ENCODE peak calls at places on chromosomes 12 and 14, in ten cellular contexts. X is CD8-positive, alpha-beta T cell; L is fibroblast of the aortic adventitia; I is Karpas-422; T is transverse colon; S is right atrium auricular region; Y is GM06990; O is RWPE2; G is skeletal muscle cell; H is HFF-Myc. W is an unnamed sample.

GRCh38 chr14:105030836-105031396 is 10.0 kb upstream of the CDCA4 start:
- DNase-seq in Y (no peak), O (no peak), H (no peak), S (no peak), X (no peak), L (no peak), T (no peak), I (no peak), G (no peak), W (no peak)

GRCh38 chr12:125132698-125133400 is 67.6 kb downstream of the AACS start:
- DNase-seq in G (no peak), X (no peak), I (no peak), O (no peak), Y (no peak), T (no peak), H (no peak), S (no peak), L (no peak), W (no peak)

GRCh38 chr14:105477659-105478623 is 3.3 kb downstream of the CRIP2 start:
- DNase-seq in X (peak), Y (no peak), S (no peak), H (no peak), I (no peak), T (no peak), L (no peak), G (no peak), O (no peak), W (no peak)

GRCh38 chr12:79618848-79619404 is 71.8 kb downstream of the PAWR start:
- DNase-seq in O (peak), I (no peak), S (no peak), L (peak), Y (no peak), X (no peak), G (no peak), T (no peak), H (no peak), W (no peak)

GRCh38 chr14:91149462-91149861 is 35.6 kb downstream of the DGLUCY start:
- DNase-seq in Y (no peak), O (peak), X (no peak), S (no peak), H (peak), I (no peak), T (peak), L (peak), G (peak), W (peak)

GRCh38 chr12:16520328-16520727 is 85.6 kb downstream of the LMO3 start:
- DNase-seq in H (no peak), L (peak), G (no peak), Y (no peak), X (no peak), S (no peak), I (no peak), O (no peak), T (no peak), W (no peak)

GRCh38 chr14:76832503-76832988 is 6.3 kb downstream of the LRRC74A start:
- DNase-seq in L (no peak), O (no peak), Y (no peak), H (no peak), G (no peak), I (no peak), S (no peak), X (no peak), T (no peak), W (no peak)

GRCh38 chr14:69997849-69998248 is 118.6 kb downstream of the SMOC1 start:
- DNase-seq in O (peak), X (no peak), Y (no peak), T (no peak), L (peak), H (no peak), G (peak), S (peak), I (no peak), W (no peak)

GRCh38 chr14:102063092-102063807 is 23.6 kb downstream of the HSP90AA1 start:
- DNase-seq in X (peak), S (peak), L (peak), Y (peak), I (peak), G (peak), H (peak), O (peak), T (peak), W (peak)

GRCh38 chr14:104150201-104151027 is 12.0 kb downstream of the KIF26A start:
- DNase-seq in S (no peak), Y (no peak), G (no peak), T (no peak), H (peak), L (no peak), O (no peak), X (no peak), I (no peak), W (no peak)

GRCh38 chr12:116294464-116295002 is 17.0 kb upstream of the MED13L start:
- DNase-seq in O (no peak), T (no peak), X (no peak), S (no peak), H (no peak), Y (no peak), I (no peak), L (no peak), G (no peak), W (no peak)

GRCh38 chr12:70745066-70745465 is 107.8 kb upstream of the PTPRB start:
- DNase-seq in O (no peak), L (no peak), I (no peak), T (no peak), Y (no peak), H (no peak), G (no peak), S (no peak), X (no peak), W (no peak)

GRCh38 chr12:104751024-104751570 is 207.0 kb downstream of the SLC41A2 start:
- DNase-seq in G (no peak), S (no peak), I (no peak), T (no peak), O (no peak), L (no peak), H (no peak), Y (no peak), X (no peak), W (no peak)

GRCh38 chr14:76720382-76720813 is 40.9 kb upstream of the VASH1 start:
- DNase-seq in T (peak), X (no peak), I (no peak), Y (peak), S (peak), O (no peak), H (no peak), G (no peak), L (peak), W (no peak)

GRCh38 chr12:8544295-8544694 is 3.6 kb upstream of the CLEC4E start:
- DNase-seq in G (peak), O (no peak), L (peak), X (peak), I (peak), Y (peak), H (peak), T (peak), S (peak), W (peak)

GRCh38 chr14:33848706-33849454 is 102.0 kb downstream of the EGLN3 start:
- DNase-seq in O (no peak), G (no peak), H (peak), X (no peak), I (peak), T (peak), Y (no peak), L (peak), S (no peak), W (peak)

GRCh38 chr14:90816686-90817436 is 631 bp upstream of the TTC7B start:
- DNase-seq in H (no peak), L (no peak), I (no peak), Y (no peak), S (no peak), O (no peak), T (no peak), X (no peak), G (no peak), W (no peak)

GRCh38 chr12:124531281-124531745 is 36.1 kb downstream of the NCOR2 start:
- DNase-seq in S (no peak), I (no peak), L (no peak), G (no peak), H (no peak), T (no peak), Y (no peak), X (no peak), O (no peak), W (no peak)

GRCh38 chr14:30016025-30016424 is 88.4 kb upstream of the PRKD1 start:
- DNase-seq in S (no peak), G (no peak), L (no peak), H (no peak), I (no peak), T (no peak), O (no peak), Y (no peak), X (no peak), W (no peak)

GRCh38 chr14:71332476-71332875 is 425.2 kb downstream of the PCNX1 start:
- DNase-seq in Y (no peak), T (no peak), I (no peak), L (no peak), O (no peak), S (no peak), H (no peak), G (no peak), X (no peak), W (no peak)

GRCh38 chr14:50260511-50260910 is 29.1 kb upstream of the SOS2 start:
- DNase-seq in X (no peak), T (no peak), S (no peak), I (peak), L (peak), Y (no peak), O (no peak), G (peak), H (peak), W (no peak)

GRCh38 chr12:45612044-45612794 is 117.3 kb upstream of the ARID2 start:
- DNase-seq in H (no peak), S (no peak), I (no peak), L (peak), X (no peak), G (peak), O (no peak), Y (no peak), T (no peak), W (no peak)

GRCh38 chr12:98750511-98750910 is 105.4 kb downstream of the APAF1 start:
- DNase-seq in O (no peak), S (no peak), H (no peak), X (no peak), Y (no peak), I (no peak), G (no peak), T (no peak), L (no peak), W (no peak)

DNA sequence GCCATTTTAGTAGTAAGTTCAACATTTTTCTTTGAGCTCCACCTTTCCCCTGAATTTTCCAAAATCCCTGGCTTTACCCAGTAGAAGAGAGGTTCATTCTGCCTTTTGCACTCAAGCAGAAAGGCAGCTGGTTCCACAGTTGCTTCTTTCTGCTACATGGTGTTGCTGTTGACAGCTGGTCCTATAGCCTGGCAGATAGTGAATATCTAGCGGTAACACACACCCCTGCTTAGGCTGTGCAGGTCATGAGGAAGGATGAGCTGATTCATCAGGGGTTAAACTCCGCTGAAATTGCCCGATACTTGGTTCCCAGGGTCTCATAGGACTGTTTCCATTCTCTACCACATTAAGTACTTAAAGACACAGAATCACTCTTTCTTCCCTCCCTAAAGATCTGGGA is 62.4 kb downstream of the PUS7L start:
- DNase-seq in H (no peak), X (no peak), Y (no peak), T (no peak), S (no peak), I (no peak), L (no peak), O (no peak), G (no peak), W (no peak)
- H3K4me3 ChIP-seq in H (no peak), X (no peak), Y (no peak), T (no peak), S (no peak), I (no peak), L (no peak), O (no peak), G (no peak), W (no peak)

DNA sequence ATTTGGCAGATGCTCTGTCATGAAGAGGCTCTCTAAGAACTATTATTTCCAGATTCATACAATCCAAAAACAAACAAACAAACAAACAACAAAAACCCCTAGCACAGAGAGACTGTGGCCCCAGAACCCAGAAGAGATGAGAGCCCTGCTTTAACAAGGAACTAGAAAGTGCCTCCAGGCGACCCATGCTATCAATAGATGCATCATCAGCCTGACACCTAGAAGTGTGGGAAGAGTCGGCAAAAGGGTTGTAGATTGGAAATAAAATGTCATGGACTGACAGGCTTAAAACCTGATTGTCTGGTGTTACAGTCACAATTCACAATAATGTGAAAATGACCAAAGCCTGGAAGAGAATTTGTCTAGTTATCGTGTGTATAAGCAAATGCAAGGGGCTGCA is 50.6 kb upstream of the FLRT2 start:
- DNase-seq in I (no peak), X (no peak), O (no peak), S (no peak), H (no peak), T (no peak), L (no peak), G (no peak), Y (no peak), W (no peak)
- H3K4me3 ChIP-seq in I (no peak), X (no peak), O (no peak), S (no peak), H (no peak), T (no peak), L (no peak), G (no peak), Y (no peak), W (no peak)

GRCh38 chr14:51554953-51555352 is 96.8 kb upstream of the FRMD6 start:
- DNase-seq in H (no peak), Y (no peak), G (peak), S (no peak), L (peak), O (no peak), I (peak), X (no peak), T (no peak), W (no peak)
- H3K4me3 ChIP-seq in H (no peak), Y (no peak), G (no peak), S (no peak), L (no peak), O (no peak), I (no peak), X (no peak), T (no peak), W (no peak)

DNA sequence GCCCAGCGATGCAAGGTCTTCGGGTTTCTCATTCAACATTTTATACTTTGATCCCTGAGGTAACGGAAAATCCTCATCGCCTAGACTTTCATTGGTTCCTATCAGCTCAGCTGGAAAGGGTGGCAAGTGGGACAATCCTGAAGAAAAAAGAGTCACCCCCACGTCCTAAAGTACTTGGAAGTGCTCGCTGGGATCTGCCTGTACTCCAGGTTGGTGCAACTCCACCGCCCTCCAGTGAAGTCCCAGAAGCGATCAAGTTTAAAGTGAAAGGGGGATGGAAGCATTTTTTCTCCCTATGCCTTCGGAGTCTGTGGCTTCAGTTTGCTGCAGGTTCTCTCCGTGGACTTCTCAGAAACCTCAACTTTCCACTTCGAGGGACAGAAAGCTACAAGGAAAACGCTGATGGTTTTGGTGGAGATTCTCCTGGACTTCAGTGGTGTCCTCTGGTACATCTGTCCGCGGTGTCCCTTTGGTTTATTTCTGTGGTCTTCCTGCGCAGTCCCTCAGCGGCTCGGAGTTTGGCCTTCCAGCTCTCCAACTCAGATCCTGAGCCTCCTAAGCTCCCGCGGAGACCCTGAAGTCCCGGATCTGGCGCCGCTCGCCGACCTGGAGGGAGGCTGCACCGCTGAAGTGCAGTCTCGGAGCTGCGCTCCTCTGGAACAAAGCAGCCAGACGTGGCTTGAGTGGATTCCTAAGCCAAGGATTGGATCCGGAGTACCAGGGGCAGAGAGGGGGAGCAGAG is 1.7 kb upstream of the LRFN5 start:
- DNase-seq in O (no peak), T (no peak), H (no peak), G (peak), I (no peak), X (no peak), L (peak), S (no peak), Y (no peak), W (no peak)
- H3K4me3 ChIP-seq in O (no peak), T (peak), H (peak), G (peak), I (no peak), X (no peak), L (peak), S (peak), Y (no peak), W (peak)

GRCh38 chr12:14781563-14781962 is 21.7 kb downstream of the WBP11 start:
- DNase-seq in L (no peak), X (no peak), H (no peak), G (no peak), O (no peak), S (no peak), T (no peak), I (no peak), Y (no peak), W (no peak)

GRCh38 chr12:14782756-14783155 is 20.5 kb downstream of the WBP11 start:
- DNase-seq in X (no peak), Y (no peak), G (no peak), L (no peak), S (no peak), O (no peak), H (no peak), T (no peak), I (no peak), W (no peak)

GRCh38 chr12:14779834-14780233 is 23.4 kb downstream of the WBP11 start:
- DNase-seq in S (no peak), H (no peak), I (no peak), L (no peak), Y (no peak), X (no peak), G (no peak), O (no peak), T (no peak), W (no peak)

GRCh38 chr12:14777271-14777670 is 26.0 kb downstream of the WBP11 start:
- DNase-seq in O (no peak), Y (no peak), G (no peak), I (no peak), X (no peak), L (peak), H (no peak), S (no peak), T (peak), W (no peak)

GRCh38 chr12:14780851-14781250 is 22.4 kb downstream of the WBP11 start:
- DNase-seq in H (no peak), L (no peak), G (no peak), T (no peak), X (no peak), I (no peak), Y (no peak), S (no peak), O (no peak), W (no peak)
- H3K4me3 ChIP-seq in H (no peak), L (no peak), G (no peak), T (no peak), X (no peak), I (no peak), Y (no peak), S (no peak), O (no peak), W (no peak)

GRCh38 chr12:13937735-13938134 is 43.7 kb downstream of the GRIN2B start:
- DNase-seq in X (no peak), L (no peak), G (no peak), O (no peak), T (no peak), I (peak), H (no peak), S (no peak), Y (no peak), W (no peak)

GRCh38 chr12:13942826-13943225 is 38.6 kb downstream of the GRIN2B start:
- DNase-seq in H (no peak), O (no peak), T (no peak), Y (no peak), G (no peak), L (no peak), X (no peak), I (no peak), S (no peak), W (no peak)

GRCh38 chr12:13945236-13945635 is 36.2 kb downstream of the GRIN2B start:
- DNase-seq in Y (no peak), L (no peak), O (no peak), G (no peak), T (no peak), S (no peak), I (peak), X (no peak), H (no peak), W (no peak)

GRCh38 chr12:13940466-13940865 is 40.9 kb downstream of the GRIN2B start:
- DNase-seq in Y (no peak), G (no peak), L (no peak), H (no peak), X (no peak), S (no peak), T (no peak), O (no peak), I (no peak), W (no peak)

DNA sequence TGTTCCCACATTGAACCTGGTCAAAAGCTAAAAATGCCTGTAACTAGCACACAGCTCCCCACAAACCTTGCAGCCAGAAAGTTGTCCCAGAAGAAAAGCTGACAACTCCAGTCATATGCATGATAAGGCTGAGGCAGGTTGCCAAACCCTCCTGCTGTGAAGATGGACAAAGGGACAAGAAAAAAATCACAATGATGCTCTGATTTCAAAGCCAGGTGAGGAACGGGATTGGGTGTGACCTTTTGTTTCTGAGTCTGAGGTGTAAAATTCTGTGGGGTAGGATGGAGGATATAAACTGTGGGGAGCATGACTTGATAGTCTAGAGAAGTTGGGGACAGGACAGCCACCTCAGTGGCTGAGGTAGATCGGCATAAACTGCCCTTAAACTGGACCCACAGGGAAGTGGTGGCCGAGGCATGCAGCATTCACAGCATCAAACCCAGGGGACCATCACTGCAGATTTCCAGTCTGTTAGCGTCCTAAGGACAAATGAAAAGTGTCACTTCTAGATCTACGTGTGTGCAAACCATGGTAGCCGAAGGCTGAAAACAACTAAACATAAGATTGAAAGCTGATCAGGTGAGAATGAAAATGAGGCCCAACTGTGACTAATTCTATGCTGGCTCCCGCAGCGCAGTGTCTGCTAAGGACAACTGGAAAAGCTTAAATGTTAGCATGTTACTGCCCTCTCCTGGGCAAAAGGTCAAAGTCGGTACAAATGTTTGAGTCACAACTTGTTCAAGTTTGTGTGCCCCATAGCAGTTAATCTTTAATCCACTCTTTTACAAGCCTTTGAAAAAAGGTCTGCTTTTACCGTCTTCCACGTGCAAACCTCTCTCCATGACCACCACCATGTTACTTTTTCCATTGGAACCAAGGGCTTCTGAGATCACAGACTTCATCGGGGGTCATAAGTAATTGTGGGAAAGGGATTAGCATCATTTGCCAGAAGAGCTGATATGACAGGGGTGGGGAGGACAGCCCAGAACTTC is 39.8 kb downstream of the GRIN2B start:
- DNase-seq in X (no peak), I (peak), L (peak), O (no peak), G (peak), H (no peak), S (no peak), Y (no peak), T (peak), W (peak)
- H3K4me3 ChIP-seq in X (no peak), I (no peak), L (no peak), O (no peak), G (no peak), H (no peak), S (no peak), Y (no peak), T (no peak), W (no peak)

GRCh38 chr14:64387738-64388532 is at the start of gene MTHFD1:
- DNase-seq in G (peak), H (peak), Y (peak), T (peak), S (peak), O (peak), I (peak), X (peak), L (peak), W (peak)
- H3K4me3 ChIP-seq in G (peak), H (peak), Y (peak), T (peak), S (peak), O (peak), I (peak), X (peak), L (peak), W (peak)

GRCh38 chr14:68284834-68285233 is 465.3 kb downstream of the RAD51B start:
- DNase-seq in S (no peak), T (no peak), I (no peak), H (no peak), X (no peak), Y (peak), O (no peak), G (no peak), L (no peak), W (no peak)
- H3K4me3 ChIP-seq in S (no peak), T (no peak), I (no peak), H (no peak), X (peak), Y (no peak), O (no peak), G (no peak), L (no peak), W (no peak)